ENCODE peak calls at places on chromosomes 1 and 21, in six cellular contexts. A is activated T-cell treated with anti-CD3 and anti-CD28 coated beads, Interleukin-2, amount 50 U/mL, for 72 hours; O is GM12865; S is endothelial cell; D is T-helper 2 cell; Q is iPS-NIHi11. C is an unnamed sample.

GRCh38 chr1:49229555-49229954 is 452.9 kb upstream of the BEND5 start:
- DNase-seq in D (no peak), A (no peak), O (no peak), Q (no peak), S (no peak), C (no peak)

GRCh38 chr1:170221031-170221430 is 75.3 kb downstream of the NTMT2 start:
- DNase-seq in S (no peak), A (no peak), D (no peak), O (no peak), Q (no peak), C (no peak)

GRCh38 chr1:159076753-159077656 is at the start of gene AIM2:
- DNase-seq in Q (no peak), S (no peak), D (peak), O (peak), A (peak), C (peak)

GRCh38 chr1:157992813-157993178 is 649 bp upstream of the KIRREL1 start:
- DNase-seq in D (no peak), A (no peak), O (no peak), Q (no peak), S (no peak), C (no peak)

GRCh38 chr1:33537885-33538284 is 65.4 kb downstream of the ZSCAN20 start:
- DNase-seq in S (no peak), A (no peak), Q (no peak), D (no peak), O (no peak), C (no peak)

GRCh38 chr1:37394574-37395464 is 79.6 kb upstream of the ZC3H12A start:
- DNase-seq in O (no peak), Q (peak), D (no peak), S (peak), A (no peak), C (no peak)

GRCh38 chr1:70044832-70045231 is 160.5 kb downstream of the LRRC40 start:
- DNase-seq in A (no peak), D (no peak), Q (no peak), S (no peak), O (no peak), C (no peak)

GRCh38 chr1:7754234-7754633 is 16.9 kb upstream of the VAMP3 start:
- DNase-seq in A (no peak), O (no peak), S (no peak), Q (no peak), D (no peak), C (no peak)

GRCh38 chr1:33131191-33131590 is 50.2 kb downstream of the AZIN2 start:
- DNase-seq in A (no peak), D (no peak), O (no peak), S (no peak), Q (no peak), C (no peak)

GRCh38 chr21:30942192-30942591 is 60.8 kb upstream of the KRTAP11-1 start:
- DNase-seq in A (no peak), O (no peak), Q (no peak), S (no peak), D (no peak), C (no peak)

C was measured in GM13977.